ENCODE peak calls at places on chromosomes 12 and 14, in four cellular contexts. H is psoas muscle, N is stomach, M is heart left ventricle. K is an unnamed sample.

GRCh38 chr12:115322275-115322674 is 638.3 kb upstream of the TBX3 start:
- DNase-seq in H (no peak), N (no peak), M (no peak), K (no peak)

GRCh38 chr14:72722201-72722785 is 171.6 kb downstream of the DPF3 start:
- DNase-seq in H (no peak), N (no peak), M (no peak), K (no peak)

GRCh38 chr12:42296503-42297109 is 29.3 kb downstream of the ZCRB1 start:
- DNase-seq in H (no peak), N (no peak), M (no peak), K (no peak)

GRCh38 chr14:63454436-63454835 is 88.7 kb downstream of the PPP2R5E start:
- DNase-seq in H (no peak), N (no peak), M (no peak), K (no peak)

GRCh38 chr12:23096321-23096720 is 471.4 kb downstream of the ETNK1 start:
- DNase-seq in H (no peak), N (no peak), M (no peak), K (no peak)

GRCh38 chr14:62015248-62015647 is 253.0 kb downstream of the SNAPC1 start:
- DNase-seq in H (no peak), N (no peak), M (no peak), K (no peak)

GRCh38 chr12:38138225-38139221 is 178.1 kb upstream of the ALG10B start:
- DNase-seq in H (no peak), N (peak; percentile 82), M (peak; percentile 62), K (no peak)

GRCh38 chr12:117143008-117143532 is 43.9 kb upstream of the TESC start:
- DNase-seq in H (no peak), N (peak; percentile 64), M (no peak), K (no peak)

GRCh38 chr12:105946541-105946940 is 192.2 kb downstream of the NUAK1 start:
- DNase-seq in H (no peak), N (no peak), M (peak; percentile 65), K (peak; percentile 63)

GRCh38 chr14:89303452-89304435 is 113.3 kb downstream of the FOXN3 start:
- DNase-seq in H (peak; percentile 29), N (peak; percentile 36), M (peak; percentile 76), K (peak; percentile 82)

GRCh38 chr12:28759334-28759733 is 389.7 kb upstream of the FAR2 start:
- DNase-seq in H (no peak), N (no peak), M (no peak), K (no peak)

GRCh38 chr12:26740991-26741390 is 92.0 kb downstream of the ITPR2 start:
- DNase-seq in H (no peak), N (no peak), M (no peak), K (no peak)

GRCh38 chr12:92007787-92008186 is 137.9 kb downstream of the BTG1 start:
- DNase-seq in H (no peak), N (no peak), M (no peak), K (no peak)

GRCh38 chr14:77133718-77134338 is 7.8 kb downstream of the ZDHHC22 start:
- DNase-seq in H (peak; percentile 44), N (no peak), M (no peak), K (no peak)

GRCh38 chr12:94663077-94663476 is 12.7 kb upstream of the TMCC3 start:
- DNase-seq in H (no peak), N (no peak), M (no peak), K (no peak)

GRCh38 chr12:40907115-40907521 is 214.9 kb downstream of the CNTN1 start:
- DNase-seq in H (no peak), N (no peak), M (no peak), K (no peak)

GRCh38 chr14:33592298-33592697 is 358.6 kb downstream of the EGLN3 start:
- DNase-seq in H (no peak), N (no peak), M (no peak), K (no peak)

GRCh38 chr14:54600685-54601084 is 33.8 kb downstream of the SAMD4A start:
- DNase-seq in H (no peak), N (no peak), M (no peak), K (no peak)

GRCh38 chr14:40616579-40616978 is 990.1 kb upstream of the LRFN5 start:
- DNase-seq in H (no peak), N (no peak), M (no peak), K (no peak)

GRCh38 chr12:3453947-3454675 is 36.9 kb upstream of the PRMT8 start:
- DNase-seq in H (no peak), N (no peak), M (no peak), K (no peak)

GRCh38 chr12:26723379-26724308 is 109.3 kb downstream of the ITPR2 start:
- DNase-seq in H (no peak), N (no peak), M (no peak), K (peak; percentile 56)

GRCh38 chr12:90102957-90103652 is 394.5 kb upstream of the ATP2B1 start:
- DNase-seq in H (no peak), N (no peak), M (no peak), K (no peak)

GRCh38 chr14:103172921-103173320 is 49.7 kb downstream of the TNFAIP2 start:
- DNase-seq in H (no peak), N (no peak), M (no peak), K (no peak)

GRCh38 chr14:22819191-22819988 is 4.2 kb upstream of the SLC7A7 start:
- DNase-seq in H (no peak), N (peak; percentile 57), M (peak; percentile 41), K (peak; percentile 86)

GRCh38 chr14:76955575-76956252 is 72.8 kb downstream of the IRF2BPL start:
- DNase-seq in H (peak; percentile 50), N (no peak), M (no peak), K (peak; percentile 70)

GRCh38 chr14:78074546-78074945 is 95.6 kb upstream of the NRXN3 start:
- DNase-seq in H (no peak), N (no peak), M (no peak), K (no peak)

GRCh38 chr12:49873361-49873934 is 30.3 kb downstream of the FAIM2 start:
- DNase-seq in H (no peak), N (peak; percentile 41), M (no peak), K (peak; percentile 55)

GRCh38 chr12:104132351-104132956 is 5.6 kb downstream of the NFYB start:
- DNase-seq in H (no peak), N (no peak), M (peak; percentile 35), K (no peak)

GRCh38 chr14:104744484-104744883 is 8.5 kb upstream of the SIVA1 start:
- DNase-seq in H (no peak), N (no peak), M (no peak), K (no peak)

GRCh38 chr14:103140316-103141109 is 17.3 kb downstream of the TNFAIP2 start:
- DNase-seq in H (no peak), N (no peak), M (no peak), K (no peak)

GRCh38 chr12:26777236-26777635 is 55.8 kb downstream of the ITPR2 start:
- DNase-seq in H (no peak), N (no peak), M (no peak), K (no peak)

GRCh38 chr14:34665785-34666425 is 36.0 kb upstream of the SNX6 start:
- DNase-seq in H (no peak), N (no peak), M (peak; percentile 50), K (peak; percentile 67)

GRCh38 chr12:119440961-119441360 is 106.4 kb downstream of the CCDC60 start:
- DNase-seq in H (no peak), N (no peak), M (no peak), K (no peak)

GRCh38 chr14:23520899-23521521 is 30.6 kb downstream of the ZFHX2 start:
- DNase-seq in H (no peak), N (no peak), M (no peak), K (no peak)

GRCh38 chr14:89625208-89625987 is 208.4 kb upstream of the FOXN3 start:
- DNase-seq in H (peak; percentile 29), N (no peak), M (peak; percentile 30), K (no peak)

GRCh38 chr14:32349322-32349721 is 20.2 kb downstream of the AKAP6 start:
- DNase-seq in H (no peak), N (no peak), M (no peak), K (no peak)

GRCh38 chr12:70722584-70723343 is 85.5 kb upstream of the PTPRB start:
- DNase-seq in H (no peak), N (no peak), M (peak; percentile 38), K (no peak)

GRCh38 chr12:88519802-88520435 is 60.4 kb downstream of the KITLG start:
- DNase-seq in H (no peak), N (no peak), M (no peak), K (no peak)

GRCh38 chr14:23401331-23401730 is 6.7 kb downstream of the MYH6 start:
- DNase-seq in H (no peak), N (no peak), M (no peak), K (no peak)

GRCh38 chr14:73851567-73852382 is at the start of gene PTGR2:
- DNase-seq in H (peak; percentile 97), N (peak; percentile 94), M (peak; percentile 97), K (peak; percentile 98)

GRCh38 chr14:73846944-73847343 is 4.7 kb upstream of the PTGR2 start:
- DNase-seq in H (no peak), N (no peak), M (no peak), K (no peak)

DNA sequence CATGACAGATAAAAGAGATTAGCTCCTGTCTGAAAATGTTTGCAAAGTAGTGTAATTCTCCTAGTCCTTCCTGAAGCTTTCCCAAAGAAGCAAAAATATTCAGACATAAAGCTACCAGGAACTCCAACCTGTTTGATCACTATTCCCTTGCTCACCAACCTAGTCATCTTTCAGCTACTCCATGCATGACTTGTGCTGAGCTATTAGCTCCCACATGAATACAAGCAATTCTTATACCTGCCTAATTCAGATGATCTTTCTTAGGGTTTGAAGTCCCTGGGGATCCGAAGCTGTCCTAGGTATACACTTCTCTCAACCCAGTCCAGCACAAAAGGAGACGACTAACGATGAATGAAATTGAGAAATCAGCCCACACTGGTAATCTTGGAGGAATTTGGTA is 691 bp upstream of the PTGR2 start:
- DNase-seq in H (no peak), N (no peak), M (no peak), K (no peak)
- H3K27ac ChIP-seq in H (peak overlapping the region; percentile 97), N (peak overlapping the region; percentile 96), M (no peak overlapping the region), K (peak overlapping the region; percentile 70)

DNA sequence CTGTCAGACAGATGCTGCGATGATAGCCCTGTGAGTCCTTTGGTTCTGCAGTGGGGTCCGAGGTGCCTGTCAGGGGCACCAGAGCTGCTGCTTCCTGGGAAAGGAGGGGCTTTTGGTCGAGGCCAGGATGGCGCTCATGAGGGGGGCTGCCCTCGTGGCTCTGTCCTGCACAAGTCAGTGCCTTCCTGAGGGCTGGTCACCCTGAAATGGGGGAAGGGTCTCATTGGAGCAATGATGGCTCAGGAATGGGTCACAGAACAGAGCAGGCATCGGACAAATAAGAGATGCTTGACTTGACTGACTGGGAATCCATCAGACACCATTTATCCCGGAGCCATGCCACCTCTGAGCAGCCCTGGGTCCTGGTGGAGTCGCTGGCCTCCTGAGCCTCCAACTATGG is 121.9 kb downstream of the ADGRD1 start:
- DNase-seq in H (no peak), N (peak; percentile 7), M (peak; percentile 3), K (no peak)
- H3K9me3 ChIP-seq in H (no peaks in the 10 kb centered on the region), N (no peaks in the 10 kb centered on the region), M (no peaks in the 10 kb centered on the region), K (no peaks in the 10 kb centered on the region)

GRCh38 chr12:12564911-12565310 is 2.2 kb upstream of the DUSP16 start:
- DNase-seq in H (no peak), N (no peak), M (no peak), K (no peak)
- H3K4me1 ChIP-seq in H (peaks cover 14% of the 10 kb centered on the region), N (peaks cover 15% of the 10 kb centered on the region), M (peaks cover 20% of the 10 kb centered on the region), K (peaks cover 3% of the 10 kb centered on the region)

GRCh38 chr14:49640540-49641417 is 5.7 kb upstream of the DNAAF2 start:
- DNase-seq in H (no peak), N (no peak), M (no peak), K (no peak)
- H3K27ac ChIP-seq in H (no peak overlapping the region), N (peak overlapping the region; percentile 58), M (no peak overlapping the region), K (no peak overlapping the region)